ENCODE peak calls at places on chromosome 14, in five cellular contexts. Q is CD8-positive, alpha-beta T cell; Y is AG09319; E is progenitor cell of endocrine pancreas; P is glutamatergic neuron. U is an unnamed sample.

GRCh38 chr14:68792022-68792829 is 641 bp downstream of the ZFP36L1 start:
- DNase-seq in P (peak; percentile 14), Q (peak; percentile 34), E (no peak), Y (no peak), U (peak; percentile 35)

GRCh38 chr14:51860836-51861583 is 598 bp downstream of the GNG2 start:
- DNase-seq in P (no peak), E (no peak), Y (no peak), Q (no peak), U (no peak)

GRCh38 chr14:35687335-35687939 is 121.7 kb downstream of the RALGAPA1 start:
- DNase-seq in Y (peak; percentile 8), E (no peak), Q (peak; percentile 24), P (peak; percentile 34), U (peak; percentile 75)

GRCh38 chr14:104112609-104113571 is 25.5 kb upstream of the KIF26A start:
- DNase-seq in E (no peak), Q (no peak), P (peak; percentile 19), Y (no peak), U (no peak)

GRCh38 chr14:63840981-63841380 is 11.8 kb upstream of the SYNE2 start:
- DNase-seq in E (no peak), Y (no peak), Q (peak; percentile 75), P (no peak), U (peak; percentile 23)

GRCh38 chr14:55074662-55075061 is 23.2 kb downstream of the MAPK1IP1L start:
- DNase-seq in Q (no peak), Y (no peak), E (no peak), P (no peak), U (no peak)

GRCh38 chr14:42057176-42057575 is 450.5 kb downstream of the LRFN5 start:
- DNase-seq in Y (no peak), P (no peak), E (no peak), Q (no peak), U (no peak)

GRCh38 chr14:64118892-64119291 is 175.3 kb downstream of the ESR2 start:
- DNase-seq in Q (no peak), P (no peak), E (no peak), Y (no peak), U (no peak)

GRCh38 chr14:78340250-78340649 is 170.1 kb downstream of the NRXN3 start:
- DNase-seq in P (no peak), Q (no peak), Y (no peak), E (no peak), U (no peak)

GRCh38 chr14:101184104-101184455 is 280.6 kb upstream of the RTL1 start:
- DNase-seq in E (no peak), Y (no peak), Q (no peak), P (no peak), U (no peak)

GRCh38 chr14:54567224-54567633 is 301 bp downstream of the SAMD4A start:
- DNase-seq in Y (no peak), Q (no peak), P (no peak), E (peak; percentile 26), U (peak; percentile 69)

DNA sequence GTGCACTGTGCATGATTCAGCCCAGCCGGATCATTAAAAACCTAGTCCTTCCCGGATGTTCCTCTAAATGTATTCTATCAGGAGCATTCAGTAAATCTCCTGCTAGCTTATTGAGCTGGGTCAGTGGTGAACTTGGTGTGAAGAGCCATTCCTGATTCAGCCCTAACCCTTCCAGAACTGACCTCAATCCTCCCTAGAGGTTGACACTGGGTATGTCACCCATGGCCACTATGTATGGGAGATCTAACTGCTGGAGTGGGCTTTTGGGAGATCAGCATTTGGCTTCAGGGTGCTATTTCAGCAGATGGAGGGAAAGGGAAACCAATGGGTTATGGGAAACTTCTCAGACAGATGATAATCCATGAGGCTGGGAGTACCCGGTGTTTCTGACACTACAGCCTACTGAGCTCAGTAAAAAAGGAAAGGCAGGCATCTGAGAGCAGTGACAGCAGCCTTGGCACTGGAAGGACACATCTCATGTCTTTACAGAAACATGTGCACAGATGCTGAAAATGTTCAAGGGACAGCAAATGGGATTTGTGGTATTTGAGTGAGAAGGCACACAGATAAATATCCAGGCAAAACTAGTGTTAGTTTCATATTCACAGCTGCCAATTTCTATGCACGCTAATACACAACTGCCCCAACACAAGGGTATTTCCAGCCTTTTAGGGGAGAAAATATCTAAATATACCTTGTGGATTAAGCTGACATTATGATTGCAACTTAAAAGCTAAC is 258.8 kb downstream of the DPF3 start:
- DNase-seq in Q (no peak), E (no peak), Y (no peak), P (no peak), U (no peak)
- TF ChIP-seq CTCF in Q (no peak), E (no peak), Y (no peak), P (no peak), U (no peak)

GRCh38 chr14:20682435-20683124 is 1.8 kb upstream of the RNASE4 start:
- DNase-seq in Q (peak; percentile 75), Y (peak; percentile 85), E (peak; percentile 53), P (peak; percentile 81), U (peak; percentile 86)
- TF ChIP-seq CTCF in Q (no peak), Y (no peak), E (no peak), P (no peak), U (no peak)

GRCh38 chr14:31745741-31746140 is 184.5 kb downstream of the NUBPL start:
- DNase-seq in P (no peak), E (no peak), Y (no peak), Q (no peak), U (no peak)
- TF ChIP-seq CTCF in P (peak; percentile 33), E (no peak), Y (no peak), Q (no peak), U (no peak)

GRCh38 chr14:76309572-76310551 is 66.1 kb upstream of the ESRRB start:
- DNase-seq in P (no peak), Y (no peak), E (peak; percentile 3), Q (no peak), U (peak; percentile 46)
- TF ChIP-seq CTCF in P (no peak), Y (no peak), E (peak; percentile 23), Q (no peak), U (peak; percentile 32)

GRCh38 chr14:102729268-102729667 is 48.0 kb upstream of the TRAF3 start:
- DNase-seq in P (no peak), Q (no peak), E (no peak), Y (no peak), U (no peak)

GRCh38 chr14:102727336-102728095 is 49.7 kb upstream of the TRAF3 start:
- DNase-seq in P (no peak), Q (no peak), Y (no peak), E (no peak), U (no peak)

GRCh38 chr14:102729825-102730224 is 47.4 kb upstream of the TRAF3 start:
- DNase-seq in Y (no peak), P (no peak), E (no peak), Q (no peak), U (no peak)

GRCh38 chr14:102726191-102726949 is 50.9 kb upstream of the TRAF3 start:
- DNase-seq in Y (no peak), P (no peak), Q (no peak), E (no peak), U (no peak)

DNA sequence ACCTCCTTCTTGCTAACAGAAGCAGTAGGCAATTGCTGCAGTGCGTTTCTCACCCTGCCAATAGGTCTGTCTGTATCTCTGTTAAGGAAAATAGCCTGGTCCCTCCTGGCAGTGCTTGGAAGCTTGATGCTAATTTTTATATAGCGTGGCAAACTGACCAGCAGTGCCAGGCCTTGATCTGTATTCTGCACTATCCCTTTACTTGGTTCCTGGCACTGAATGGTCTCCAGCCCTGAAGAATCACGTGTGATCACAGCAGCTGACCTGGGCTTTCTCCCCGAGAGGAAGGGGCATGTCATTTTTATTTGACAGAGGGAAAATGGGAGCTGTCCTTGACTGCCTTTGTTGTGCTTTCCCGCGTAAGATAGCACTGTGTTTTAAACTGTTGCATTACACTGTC is 48.7 kb upstream of the TRAF3 start:
- DNase-seq in Y (no peak), Q (no peak), P (no peak), E (no peak), U (no peak)
- TF ChIP-seq CTCF in Y (no peak), Q (no peak), P (no peak), E (no peak), U (no peak)

GRCh38 chr14:37591311-37591940 is 3.6 kb downstream of the FOXA1 start:
- DNase-seq in Q (no peak), Y (no peak), P (peak; percentile 64), E (peak; percentile 68), U (peak; percentile 88)
- TF ChIP-seq CTCF in Q (no peak), Y (no peak), P (no peak), E (peak; percentile 68), U (peak; percentile 67)

DNA sequence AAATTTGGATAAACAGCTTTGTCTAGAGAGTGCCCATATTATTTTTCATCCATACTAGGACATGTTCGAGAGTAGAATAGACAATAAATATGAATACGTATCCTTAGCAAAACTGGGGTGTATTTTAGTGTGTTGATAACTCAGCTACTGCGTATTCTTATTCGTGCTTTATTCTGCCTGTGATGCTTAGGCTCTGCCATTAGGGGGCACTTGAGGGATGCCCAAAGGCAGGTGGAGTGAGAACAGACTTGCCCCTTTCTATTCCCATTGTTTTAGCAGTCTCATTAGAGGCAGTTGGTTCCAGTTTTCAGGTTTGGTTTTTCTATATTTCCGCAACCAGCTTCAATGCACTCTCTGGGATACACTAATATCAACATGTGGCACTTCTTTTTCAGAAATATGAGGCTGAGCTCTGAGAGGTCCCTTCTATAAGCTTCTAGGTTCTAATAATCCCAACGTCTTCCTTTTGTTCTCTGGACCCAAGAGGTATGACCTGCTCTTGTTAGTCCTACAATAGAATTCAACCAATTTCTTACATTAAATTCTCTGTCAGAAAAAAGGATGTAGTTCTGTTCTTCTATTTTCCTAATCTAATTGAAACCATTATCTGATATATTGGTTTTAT is 985.7 kb upstream of the FBXO33 start:
- DNase-seq in E (peak; percentile 22), Q (no peak), P (peak; percentile 55), Y (no peak), U (peak; percentile 71)
- TF ChIP-seq CTCF in E (peak; percentile 88), Q (peak; percentile 15), P (peak; percentile 82), Y (no peak), U (peak; percentile 83)

U was measured in neural progenitor cell.